ENCODE peak calls at places on chromosomes 5 and 9, in four cellular contexts. I is NCI-H1048, J is cardiac septum, L is head of caudate nucleus. H is an unnamed sample.

GRCh38 chr5:43601454-43602260 is 1.3 kb upstream of the NNT start:
- DNase-seq in I (no peak), J (no peak), L (no peak), H (peak)

GRCh38 chr9:21902112-21902511 is 92.1 kb downstream of the CDKN2A start:
- DNase-seq in I (no peak), J (no peak), L (no peak), H (no peak)

GRCh38 chr9:105308448-105309412 is 64.3 kb downstream of the SLC44A1 start:
- DNase-seq in I (no peak), J (no peak), L (no peak), H (peak)

GRCh38 chr5:78738693-78739300 is 90.2 kb upstream of the LHFPL2 start:
- DNase-seq in I (no peak), J (no peak), L (no peak), H (no peak)

GRCh38 chr9:134838651-134839431 is 41.8 kb upstream of the FCN2 start:
- DNase-seq in I (no peak), J (no peak), L (no peak), H (no peak)

GRCh38 chr5:6180231-6180872 is 198.0 kb downstream of the MED10 start:
- DNase-seq in I (no peak), J (no peak), L (no peak), H (no peak)

GRCh38 chr9:23826120-23826629 is at the start of gene ELAVL2:
- DNase-seq in I (no peak), J (peak), L (peak), H (no peak)

GRCh38 chr5:10555134-10555733 is 8.6 kb upstream of the ANKRD33B start:
- DNase-seq in I (no peak), J (peak), L (no peak), H (peak)

GRCh38 chr5:125106881-125107280 is 360.4 kb upstream of the ZNF608 start:
- DNase-seq in I (no peak), J (no peak), L (no peak), H (no peak)

GRCh38 chr9:70679845-70680244 is 265.4 kb upstream of the KLF9 start:
- DNase-seq in I (no peak), J (no peak), L (no peak), H (no peak)

GRCh38 chr9:96025995-96026572 is 150.6 kb downstream of the ERCC6L2 start:
- DNase-seq in I (no peak), J (no peak), L (no peak), H (peak)

GRCh38 chr9:1457460-1457859 is 407.3 kb downstream of the DMRT2 start:
- DNase-seq in I (no peak), J (no peak), L (no peak), H (no peak)

GRCh38 chr5:163396941-163397340 is 40.5 kb upstream of the CCNG1 start:
- DNase-seq in I (no peak), J (no peak), L (no peak), H (no peak)

GRCh38 chr9:11206925-11207324 is 594.1 kb upstream of the PTPRD start:
- DNase-seq in I (no peak), J (no peak), L (no peak), H (no peak)

GRCh38 chr5:179240561-179240960 is 104.7 kb downstream of the ADAMTS2 start:
- DNase-seq in I (no peak), J (peak), L (no peak), H (no peak)

GRCh38 chr5:518721-519120 is 5.5 kb downstream of the SLC9A3 start:
- DNase-seq in I (no peak), J (no peak), L (no peak), H (no peak)

GRCh38 chr9:88694625-88695024 is 159.6 kb downstream of the NXNL2 start:
- DNase-seq in I (no peak), J (no peak), L (no peak), H (no peak)

GRCh38 chr5:79687911-79688310 is 1.7 kb upstream of the CMYA5 start:
- DNase-seq in I (no peak), J (no peak), L (no peak), H (no peak)

GRCh38 chr5:133430095-133430494 is 182.2 kb downstream of the FSTL4 start:
- DNase-seq in I (no peak), J (no peak), L (no peak), H (no peak)

GRCh38 chr9:87371801-87372374 is 125.8 kb upstream of the DAPK1 start:
- DNase-seq in I (no peak), J (no peak), L (no peak), H (no peak)

GRCh38 chr9:6805532-6805931 is 47.8 kb downstream of the KDM4C start:
- DNase-seq in I (no peak), J (no peak), L (peak), H (no peak)

GRCh38 chr9:21685502-21685901 is 116.9 kb upstream of the MTAP start:
- DNase-seq in I (no peak), J (no peak), L (no peak), H (no peak)

GRCh38 chr9:98924971-98925820 is 18.5 kb upstream of the COL15A1 start:
- DNase-seq in I (no peak), J (no peak), L (no peak), H (no peak)

H was measured in NCI-H526.